ENCODE peak calls at places on chromosomes 6 and 20, in four cellular contexts. K is IMR-90, I is H1, B is H9. H is an unnamed sample.

GRCh38 chr6:6057442-6058053 is 50.8 kb upstream of the NRN1 start:
- DNase-seq in K (no peak), I (no peak), B (no peak), H (peak)

GRCh38 chr6:87982134-87982533 is 65.5 kb upstream of the SPACA1 start:
- DNase-seq in K (no peak), I (no peak), B (no peak), H (no peak)

GRCh38 chr6:24332306-24332705 is 25.6 kb downstream of the DCDC2 start:
- DNase-seq in K (no peak), I (no peak), B (no peak), H (peak)

GRCh38 chr6:159279790-159280277 is 110.6 kb downstream of the FNDC1 start:
- DNase-seq in K (no peak), I (no peak), B (peak), H (peak)

GRCh38 chr6:82246802-82247633 is 526 bp downstream of the IBTK start:
- DNase-seq in K (peak), I (no peak), B (peak), H (peak)

GRCh38 chr6:170102038-170102437 is 188.8 kb downstream of the DLL1 start:
- DNase-seq in K (no peak), I (no peak), B (peak), H (no peak)

GRCh38 chr20:64064145-64064698 is 1.2 kb downstream of the TCEA2 start:
- DNase-seq in K (peak), I (no peak), B (no peak), H (no peak)

GRCh38 chr6:41455410-41455809 is 90.8 kb upstream of the FOXP4 start:
- DNase-seq in K (no peak), I (no peak), B (no peak), H (no peak)

GRCh38 chr6:118325220-118325860 is 222.8 kb upstream of the PLN start:
- DNase-seq in K (peak), I (no peak), B (no peak), H (no peak)

GRCh38 chr20:444862-445426 is 17.4 kb downstream of the TBC1D20 start:
- DNase-seq in K (peak), I (no peak), B (no peak), H (peak)

GRCh38 chr20:57397693-57398108 is 6.5 kb downstream of the RBM38 start:
- DNase-seq in K (no peak), I (no peak), B (no peak), H (no peak)

GRCh38 chr6:85865665-85866372 is 223.1 kb upstream of the SYNCRIP start:
- DNase-seq in K (peak), I (no peak), B (no peak), H (peak)

GRCh38 chr6:132804251-132804650 is 5.8 kb upstream of the SLC18B1 start:
- DNase-seq in K (no peak), I (no peak), B (no peak), H (no peak)

GRCh38 chr6:11632231-11632630 is 94.7 kb downstream of the TMEM170B start:
- DNase-seq in K (peak), I (no peak), B (no peak), H (no peak)

GRCh38 chr20:62875419-62876355 is 14.1 kb upstream of the TCFL5 start:
- DNase-seq in K (peak), I (no peak), B (peak), H (peak)

GRCh38 chr6:90249044-90249443 is 47.6 kb downstream of the BACH2 start:
- DNase-seq in K (peak), I (no peak), B (no peak), H (no peak)

GRCh38 chr6:8904754-8905153 is 469.4 kb upstream of the SLC35B3 start:
- DNase-seq in K (no peak), I (peak), B (peak), H (peak)

GRCh38 chr6:118588626-118589025 is 40.5 kb downstream of the PLN start:
- DNase-seq in K (peak), I (no peak), B (no peak), H (no peak)

GRCh38 chr6:132715204-132715603 is 1.3 kb upstream of the VNN1 start:
- DNase-seq in K (peak), I (peak), B (peak), H (peak)

GRCh38 chr6:10659697-10660348 is 34.6 kb downstream of the C6orf52 start:
- DNase-seq in K (no peak), I (peak), B (peak), H (peak)

GRCh38 chr20:46074006-46074405 is 15.8 kb downstream of the NCOA5 start:
- DNase-seq in K (no peak), I (no peak), B (no peak), H (no peak)

DNA sequence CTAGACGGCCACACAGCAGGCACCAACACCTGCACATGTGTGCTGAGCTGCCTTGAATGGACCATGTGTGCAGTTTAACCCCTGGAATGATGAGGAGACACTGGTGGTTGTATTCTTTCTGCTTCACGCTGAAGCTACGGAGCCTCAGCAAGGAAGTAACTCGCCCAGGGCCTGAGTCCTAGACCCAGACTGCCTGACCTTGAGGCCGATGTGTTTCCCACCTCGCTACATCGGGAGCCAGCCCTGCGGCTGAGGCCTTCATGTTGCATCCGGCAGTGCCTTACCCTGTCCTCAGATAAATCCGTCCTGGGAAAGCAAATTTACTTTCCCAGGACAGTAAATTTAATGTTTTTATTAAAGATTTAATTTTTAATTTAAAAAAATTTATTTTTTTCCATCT is 110.0 kb upstream of the MTHFD1L start:
- DNase-seq in K (no peak), I (no peak), B (no peak), H (no peak)
- H3K18ac ChIP-seq in K (no peak), I (peak), B (no peak), H (no peak)

GRCh38 chr6:113969888-113970807 is 800 bp downstream of the HDAC2 start:
- DNase-seq in K (peak), I (peak), B (peak), H (peak)
- H2BK15ac ChIP-seq in K (no peak), I (no peak), B (no peak), H (no peak)

GRCh38 chr20:49483018-49483705 is 694 bp upstream of the KCNB1 start:
- DNase-seq in K (no peak), I (peak), B (peak), H (peak)

GRCh38 chr20:49483706-49484101 is 1.2 kb upstream of the KCNB1 start:
- DNase-seq in K (no peak), I (peak), B (peak), H (no peak)

GRCh38 chr20:49482173-49482572 is 295 bp downstream of the KCNB1 start:
- DNase-seq in K (no peak), I (no peak), B (peak), H (no peak)

GRCh38 chr20:49481116-49481515 is 1.4 kb downstream of the KCNB1 start:
- DNase-seq in K (no peak), I (no peak), B (no peak), H (no peak)

GRCh38 chr20:49482621-49483017 is at the start of gene KCNB1:
- DNase-seq in K (peak), I (peak), B (peak), H (peak)
- H3K27ac ChIP-seq in K (no peak), I (no peak), B (no peak), H (no peak)

GRCh38 chr6:37570801-37571200 is 71.1 kb upstream of the CCDC167 start:
- DNase-seq in K (no peak), I (no peak), B (no peak), H (no peak)

GRCh38 chr6:37572340-37572739 is 72.6 kb upstream of the CCDC167 start:
- DNase-seq in K (no peak), I (no peak), B (no peak), H (no peak)

GRCh38 chr6:37569999-37570776 is 70.5 kb upstream of the CCDC167 start:
- DNase-seq in K (no peak), I (no peak), B (no peak), H (no peak)

GRCh38 chr6:37566209-37566859 is 66.6 kb upstream of the CCDC167 start:
- DNase-seq in K (no peak), I (peak), B (peak), H (no peak)

DNA sequence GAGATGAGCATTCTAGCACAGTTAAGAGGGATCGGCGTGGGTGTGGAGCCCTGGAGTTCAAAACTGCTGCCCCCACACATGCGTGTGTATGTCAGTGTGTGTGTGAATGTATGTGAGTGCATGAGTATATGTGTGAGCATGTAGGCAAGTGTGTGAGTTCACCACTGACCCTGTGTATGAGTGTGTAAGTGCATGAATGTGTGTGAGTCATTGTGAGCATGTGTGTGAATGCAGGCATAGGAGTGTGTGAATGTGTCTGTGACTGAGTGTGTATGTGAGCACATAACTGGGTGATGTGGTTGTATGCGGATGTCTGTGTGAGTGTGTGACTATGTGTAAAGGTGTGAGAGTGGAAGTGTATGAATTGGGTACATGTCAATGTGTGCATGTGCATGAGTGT is 69.6 kb upstream of the CCDC167 start:
- DNase-seq in K (no peak), I (no peak), B (no peak), H (no peak)
- H3K18ac ChIP-seq in K (no peak), I (no peak), B (no peak), H (no peak)

GRCh38 chr20:20365593-20365992 is 2.3 kb upstream of the INSM1 start:
- DNase-seq in K (no peak), I (no peak), B (no peak), H (no peak)

GRCh38 chr20:20368414-20369352 is 779 bp downstream of the INSM1 start:
- DNase-seq in K (no peak), I (peak), B (peak), H (no peak)

GRCh38 chr20:20367681-20368413 is at the start of gene INSM1:
- DNase-seq in K (no peak), I (no peak), B (peak), H (peak)

GRCh38 chr20:20366551-20366895 is 1.4 kb upstream of the INSM1 start:
- DNase-seq in K (no peak), I (no peak), B (no peak), H (no peak)

DNA sequence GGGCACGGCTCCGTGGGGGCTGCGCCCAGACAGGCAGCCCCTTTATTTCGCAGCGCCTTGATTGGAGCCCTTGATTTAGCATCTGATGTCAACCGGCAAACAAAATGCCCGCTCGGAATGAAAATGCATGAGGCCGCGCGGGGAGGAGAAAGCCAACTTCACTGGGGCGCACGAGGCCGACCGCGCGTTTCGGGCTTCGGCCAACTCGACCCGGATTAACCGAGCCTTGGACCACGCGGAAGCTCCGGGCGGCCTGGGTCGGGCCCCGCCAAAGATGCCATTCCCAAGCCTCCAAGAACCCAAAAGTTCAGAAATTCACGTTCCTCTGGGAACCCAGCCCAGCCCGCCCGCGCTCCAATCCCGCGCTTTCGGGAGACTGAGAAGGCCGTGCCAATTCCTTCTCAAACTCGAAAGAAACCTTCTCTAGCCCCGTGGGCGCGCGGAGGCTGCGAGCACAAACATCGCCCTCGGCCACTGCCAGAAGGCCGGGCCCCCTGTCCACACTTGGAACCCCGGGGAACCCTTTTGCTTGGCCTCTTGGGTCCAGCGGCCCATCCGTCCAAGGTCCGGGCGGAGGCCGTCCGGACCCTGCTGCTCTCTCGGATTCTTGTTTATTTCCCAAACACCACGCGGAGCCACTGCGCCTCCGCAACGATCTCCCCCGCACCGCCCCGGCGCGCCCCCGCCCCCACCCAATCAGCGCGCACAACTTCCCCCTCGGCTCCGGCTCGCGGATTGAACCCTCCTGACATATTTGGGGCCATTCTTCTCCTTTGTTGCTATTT is 816 bp upstream of the INSM1 start:
- DNase-seq in K (no peak), I (peak), B (peak), H (peak)
- H2BK15ac ChIP-seq in K (no peak), I (no peak), B (no peak), H (no peak)

H was measured in mesendoderm.